ENCODE peak calls at places on chromosome 12, in five cellular contexts. B is AG08395; A is mesenteric fat pad; X is HuH-7.5; C is activated CD8-positive, alpha-beta memory T cell treated with anti-CD3 and anti-CD28 coated beads, Interleukin-2, amount 50 U/mL, for 4 hours. R is an unnamed sample.
A peak's percentile ranks its signal among the peaks of the same experiment; 100 is the strongest.

GRCh38 chr12:130818381-130819247 is 20.4 kb downstream of the STX2 start:
- DNase-seq in B (peak; percentile 64), A (no peak), X (peak; percentile 83), C (peak; percentile 81), R (no peak)

GRCh38 chr12:59636945-59637656 is 41.3 kb downstream of the SLC16A7 start:
- DNase-seq in B (no peak), A (no peak), X (no peak), C (no peak), R (no peak)

GRCh38 chr12:114499338-114499737 is 93.4 kb upstream of the TBX5 start:
- DNase-seq in B (peak; percentile 55), A (no peak), X (no peak), C (no peak), R (no peak)

GRCh38 chr12:119931402-119931801 is 54.3 kb upstream of the CIT start:
- DNase-seq in B (no peak), A (no peak), X (no peak), C (no peak), R (no peak)

GRCh38 chr12:1022032-1022970 is 31.3 kb downstream of the ERC1 start:
- DNase-seq in B (no peak), A (no peak), X (no peak), C (no peak), R (no peak)

GRCh38 chr12:121595520-121595919 is 14.7 kb upstream of the KDM2B start:
- DNase-seq in B (no peak), A (no peak), X (no peak), C (no peak), R (no peak)

GRCh38 chr12:31574803-31575573 is 15.9 kb downstream of the DENND5B start:
- DNase-seq in B (no peak), A (no peak), X (no peak), C (no peak), R (no peak)

GRCh38 chr12:57151741-57152407 is 4.5 kb upstream of the LRP1-AS start:
- DNase-seq in B (peak; percentile 78), A (no peak), X (no peak), C (no peak), R (peak; percentile 75)

GRCh38 chr12:120167529-120168095 is 26.9 kb downstream of the GCN1 start:
- DNase-seq in B (no peak), A (no peak), X (no peak), C (no peak), R (no peak)

GRCh38 chr12:88684610-88685009 is 104.3 kb upstream of the KITLG start:
- DNase-seq in B (no peak), A (no peak), X (no peak), C (no peak), R (no peak)

GRCh38 chr12:123931686-123932321 is 40.8 kb downstream of the CCDC92 start:
- DNase-seq in B (no peak), A (no peak), X (no peak), C (peak; percentile 48), R (no peak)

GRCh38 chr12:29072631-29073030 is 76.4 kb upstream of the FAR2 start:
- DNase-seq in B (no peak), A (no peak), X (no peak), C (no peak), R (no peak)

GRCh38 chr12:47302111-47302597 is 222.4 kb upstream of the AMIGO2 start:
- DNase-seq in B (no peak), A (no peak), X (peak; percentile 42), C (no peak), R (no peak)

GRCh38 chr12:88206636-88207035 is 64.5 kb downstream of the TMTC3 start:
- DNase-seq in B (peak; percentile 8), A (no peak), X (no peak), C (no peak), R (no peak)

GRCh38 chr12:83615152-83615551 is 928.4 kb downstream of the TMTC2 start:
- DNase-seq in B (no peak), A (no peak), X (no peak), C (no peak), R (no peak)

GRCh38 chr12:130613831-130614230 is 102.3 kb downstream of the RIMBP2 start:
- DNase-seq in B (no peak), A (no peak), X (no peak), C (no peak), R (no peak)

GRCh38 chr12:31612819-31613218 is 21.9 kb upstream of the DENND5B start:
- DNase-seq in B (no peak), A (no peak), X (no peak), C (no peak), R (no peak)

GRCh38 chr12:104498211-104498801 is 41.6 kb downstream of the CHST11 start:
- DNase-seq in B (no peak), A (no peak), X (no peak), C (peak; percentile 32), R (peak; percentile 54)

GRCh38 chr12:123519151-123520001 is 14.1 kb downstream of the RILPL1 start:
- DNase-seq in B (peak; percentile 83), A (no peak), X (no peak), C (no peak), R (peak; percentile 92)

GRCh38 chr12:6367065-6367968 is 8.0 kb downstream of the SCNN1A start:
- DNase-seq in B (no peak), A (no peak), X (no peak), C (peak; percentile 51), R (no peak)

GRCh38 chr12:49698619-49699545 is 8.3 kb downstream of the FMNL3 start:
- DNase-seq in B (peak; percentile 57), A (no peak), X (no peak), C (peak; percentile 23), R (peak; percentile 59)

GRCh38 chr12:123965382-123965781 is 7.2 kb downstream of the CCDC92 start:
- DNase-seq in B (no peak), A (no peak), X (no peak), C (no peak), R (no peak)

R was measured in myocyte.